ENCODE peak calls at places on chromosomes 5 and 9, in nine cellular contexts. One of them, this sample, is unnamed.

GRCh38 chr5:14134086-14134485 is 9.1 kb upstream of the TRIO start:
- DNase-seq in GM20000: no peak
- DNase-seq in GM12878: no peak
- DNase-seq in prostate gland: no peak
- DNase-seq in NB4: no peak
- DNase-seq in MCF 10A: no peak
- DNase-seq in GM12865: no peak
- DNase-seq in WERI-Rb-1: no peak
- DNase-seq in fibroblast of the aortic adventitia: no peak
- DNase-seq in this sample: no peak

GRCh38 chr9:105438136-105438839 is 9.5 kb upstream of the FSD1L start:
- DNase-seq in fibroblast of the aortic adventitia: peak; percentile 56
- DNase-seq in GM12878: no peak
- DNase-seq in GM20000: no peak
- DNase-seq in prostate gland: no peak
- DNase-seq in WERI-Rb-1: no peak
- DNase-seq in NB4: no peak
- DNase-seq in GM12865: no peak
- DNase-seq in MCF 10A: no peak
- DNase-seq in this sample: no peak

GRCh38 chr5:116528519-116529234 is 45.9 kb downstream of the SEMA6A start:
- DNase-seq in prostate gland: no peak
- DNase-seq in GM12878: no peak
- DNase-seq in MCF 10A: no peak
- DNase-seq in GM12865: no peak
- DNase-seq in NB4: no peak
- DNase-seq in WERI-Rb-1: peak; percentile 70
- DNase-seq in GM20000: no peak
- DNase-seq in fibroblast of the aortic adventitia: no peak
- DNase-seq in this sample: no peak

GRCh38 chr9:110081395-110081794 is 126.6 kb downstream of the C9orf152 start:
- DNase-seq in GM12865: peak; percentile 26
- DNase-seq in GM12878: no peak
- DNase-seq in NB4: no peak
- DNase-seq in GM20000: no peak
- DNase-seq in MCF 10A: no peak
- DNase-seq in fibroblast of the aortic adventitia: peak; percentile 67
- DNase-seq in prostate gland: no peak
- DNase-seq in WERI-Rb-1: no peak
- DNase-seq in this sample: no peak

GRCh38 chr9:92988215-92988731 is 41.0 kb downstream of the FGD3 start:
- DNase-seq in GM12878: no peak
- DNase-seq in WERI-Rb-1: no peak
- DNase-seq in GM12865: no peak
- DNase-seq in fibroblast of the aortic adventitia: no peak
- DNase-seq in NB4: no peak
- DNase-seq in prostate gland: no peak
- DNase-seq in MCF 10A: peak; percentile 64
- DNase-seq in GM20000: no peak
- DNase-seq in this sample: no peak

GRCh38 chr9:121884057-121884512 is 209.0 kb downstream of the TTLL11 start:
- DNase-seq in fibroblast of the aortic adventitia: no peak
- DNase-seq in WERI-Rb-1: no peak
- DNase-seq in NB4: no peak
- DNase-seq in prostate gland: no peak
- DNase-seq in GM12878: no peak
- DNase-seq in GM20000: no peak
- DNase-seq in MCF 10A: no peak
- DNase-seq in GM12865: no peak
- DNase-seq in this sample: peak; percentile 33

GRCh38 chr9:95264954-95265615 is 52.4 kb downstream of the FANCC start:
- DNase-seq in GM12865: no peak
- DNase-seq in GM20000: no peak
- DNase-seq in GM12878: no peak
- DNase-seq in WERI-Rb-1: no peak
- DNase-seq in NB4: peak; percentile 20
- DNase-seq in fibroblast of the aortic adventitia: peak; percentile 68
- DNase-seq in MCF 10A: peak; percentile 24
- DNase-seq in prostate gland: no peak
- DNase-seq in this sample: no peak

GRCh38 chr9:128383007-128383753 is 12.0 kb downstream of the URM1 start:
- DNase-seq in fibroblast of the aortic adventitia: no peak
- DNase-seq in GM12878: no peak
- DNase-seq in GM20000: no peak
- DNase-seq in NB4: no peak
- DNase-seq in WERI-Rb-1: peak; percentile 92
- DNase-seq in MCF 10A: no peak
- DNase-seq in GM12865: no peak
- DNase-seq in prostate gland: no peak
- DNase-seq in this sample: peak; percentile 64

GRCh38 chr5:51378778-51379652 is 4.2 kb upstream of the ISL1 start:
- DNase-seq in NB4: no peak
- DNase-seq in WERI-Rb-1: no peak
- DNase-seq in GM12878: no peak
- DNase-seq in MCF 10A: no peak
- DNase-seq in prostate gland: no peak
- DNase-seq in fibroblast of the aortic adventitia: peak; percentile 28
- DNase-seq in GM20000: no peak
- DNase-seq in GM12865: peak; percentile 4
- DNase-seq in this sample: peak; percentile 51

GRCh38 chr5:149474198-149474597 is 77.0 kb downstream of the CSNK1A1 start:
- DNase-seq in prostate gland: peak; percentile 58
- DNase-seq in fibroblast of the aortic adventitia: no peak
- DNase-seq in GM12865: no peak
- DNase-seq in WERI-Rb-1: no peak
- DNase-seq in MCF 10A: peak; percentile 88
- DNase-seq in GM12878: no peak
- DNase-seq in NB4: no peak
- DNase-seq in GM20000: no peak
- DNase-seq in this sample: no peak

GRCh38 chr5:132667309-132667708 is 6.5 kb upstream of the IL4 start:
- DNase-seq in GM20000: no peak
- DNase-seq in prostate gland: no peak
- DNase-seq in MCF 10A: no peak
- DNase-seq in WERI-Rb-1: no peak
- DNase-seq in fibroblast of the aortic adventitia: no peak
- DNase-seq in NB4: no peak
- DNase-seq in GM12865: no peak
- DNase-seq in GM12878: no peak
- DNase-seq in this sample: no peak

GRCh38 chr5:109852371-109853160 is 162.8 kb downstream of the MAN2A1 start:
- DNase-seq in prostate gland: no peak
- DNase-seq in MCF 10A: no peak
- DNase-seq in GM20000: no peak
- DNase-seq in GM12865: no peak
- DNase-seq in NB4: no peak
- DNase-seq in GM12878: no peak
- DNase-seq in fibroblast of the aortic adventitia: peak; percentile 28
- DNase-seq in WERI-Rb-1: no peak
- DNase-seq in this sample: no peak

GRCh38 chr5:88660947-88661869 is 221.8 kb downstream of the MEF2C start:
- DNase-seq in MCF 10A: no peak
- DNase-seq in WERI-Rb-1: peak; percentile 98
- DNase-seq in fibroblast of the aortic adventitia: peak; percentile 70
- DNase-seq in prostate gland: no peak
- DNase-seq in GM20000: peak; percentile 86
- DNase-seq in NB4: peak; percentile 94
- DNase-seq in GM12878: no peak
- DNase-seq in GM12865: peak; percentile 91
- DNase-seq in this sample: peak; percentile 95

GRCh38 chr9:97735070-97735600 is 38.0 kb upstream of the XPA start:
- DNase-seq in WERI-Rb-1: no peak
- DNase-seq in NB4: no peak
- DNase-seq in GM12865: no peak
- DNase-seq in GM12878: no peak
- DNase-seq in prostate gland: no peak
- DNase-seq in GM20000: no peak
- DNase-seq in fibroblast of the aortic adventitia: no peak
- DNase-seq in MCF 10A: no peak
- DNase-seq in this sample: no peak

GRCh38 chr5:139774980-139775654 is 20.5 kb upstream of the PSD2 start:
- DNase-seq in GM12878: no peak
- DNase-seq in GM12865: peak; percentile 73
- DNase-seq in WERI-Rb-1: peak; percentile 88
- DNase-seq in NB4: peak; percentile 76
- DNase-seq in GM20000: peak; percentile 85
- DNase-seq in MCF 10A: peak; percentile 67
- DNase-seq in prostate gland: peak; percentile 40
- DNase-seq in fibroblast of the aortic adventitia: peak; percentile 36
- DNase-seq in this sample: peak; percentile 97

GRCh38 chr9:101977614-101978210 is 239.3 kb upstream of the GRIN3A start:
- DNase-seq in GM12878: no peak
- DNase-seq in GM12865: peak; percentile 15
- DNase-seq in NB4: peak; percentile 13
- DNase-seq in MCF 10A: peak; percentile 45
- DNase-seq in fibroblast of the aortic adventitia: peak; percentile 30
- DNase-seq in prostate gland: no peak
- DNase-seq in WERI-Rb-1: no peak
- DNase-seq in GM20000: no peak
- DNase-seq in this sample: no peak

GRCh38 chr5:171750316-171750788 is 35.3 kb upstream of the SMIM23 start:
- DNase-seq in fibroblast of the aortic adventitia: peak; percentile 64
- DNase-seq in MCF 10A: peak; percentile 86
- DNase-seq in NB4: peak; percentile 42
- DNase-seq in GM12865: no peak
- DNase-seq in prostate gland: no peak
- DNase-seq in WERI-Rb-1: peak; percentile 22
- DNase-seq in GM12878: no peak
- DNase-seq in GM20000: no peak
- DNase-seq in this sample: no peak

GRCh38 chr5:149796025-149796424 is 65.9 kb downstream of the PPARGC1B start:
- DNase-seq in prostate gland: no peak
- DNase-seq in GM12865: no peak
- DNase-seq in MCF 10A: no peak
- DNase-seq in WERI-Rb-1: no peak
- DNase-seq in GM12878: no peak
- DNase-seq in GM20000: no peak
- DNase-seq in NB4: no peak
- DNase-seq in fibroblast of the aortic adventitia: no peak
- DNase-seq in this sample: no peak

GRCh38 chr5:1123418-1124147 is 11.7 kb upstream of the SLC12A7 start:
- DNase-seq in MCF 10A: no peak
- DNase-seq in GM12865: no peak
- DNase-seq in GM20000: no peak
- DNase-seq in fibroblast of the aortic adventitia: no peak
- DNase-seq in prostate gland: no peak
- DNase-seq in WERI-Rb-1: no peak
- DNase-seq in GM12878: no peak
- DNase-seq in NB4: no peak
- DNase-seq in this sample: no peak

GRCh38 chr9:137269231-137269772 is 8.2 kb upstream of the TOR4A start:
- DNase-seq in MCF 10A: peak; percentile 61
- DNase-seq in GM12865: peak; percentile 70
- DNase-seq in GM20000: peak; percentile 74
- DNase-seq in NB4: no peak
- DNase-seq in fibroblast of the aortic adventitia: no peak
- DNase-seq in WERI-Rb-1: no peak
- DNase-seq in prostate gland: peak; percentile 86
- DNase-seq in GM12878: peak; percentile 34
- DNase-seq in this sample: no peak

GRCh38 chr9:107039546-107039945 is 176.6 kb downstream of the ZNF462 start:
- DNase-seq in MCF 10A: peak; percentile 47
- DNase-seq in GM12878: peak; percentile 74
- DNase-seq in prostate gland: no peak
- DNase-seq in GM12865: no peak
- DNase-seq in GM20000: no peak
- DNase-seq in WERI-Rb-1: no peak
- DNase-seq in fibroblast of the aortic adventitia: peak; percentile 17
- DNase-seq in NB4: no peak
- DNase-seq in this sample: no peak

GRCh38 chr5:132190161-132190817 is 37.4 kb downstream of the P4HA2 start:
- DNase-seq in fibroblast of the aortic adventitia: peak; percentile 76
- DNase-seq in prostate gland: peak; percentile 20
- DNase-seq in GM12878: no peak
- DNase-seq in GM12865: peak; percentile 68
- DNase-seq in NB4: peak; percentile 80
- DNase-seq in WERI-Rb-1: peak; percentile 44
- DNase-seq in MCF 10A: peak; percentile 85
- DNase-seq in GM20000: peak; percentile 55
- DNase-seq in this sample: no peak

GRCh38 chr9:91004484-91004883 is 202.9 kb downstream of the SYK start:
- DNase-seq in prostate gland: no peak
- DNase-seq in MCF 10A: no peak
- DNase-seq in GM20000: no peak
- DNase-seq in GM12865: no peak
- DNase-seq in fibroblast of the aortic adventitia: no peak
- DNase-seq in NB4: no peak
- DNase-seq in GM12878: no peak
- DNase-seq in WERI-Rb-1: no peak
- DNase-seq in this sample: no peak
- TF ChIP-seq CTCF in prostate gland: no peak
- TF ChIP-seq CTCF in MCF 10A: no peak
- TF ChIP-seq CTCF in GM20000: no peak
- TF ChIP-seq CTCF in GM12865: no peak
- TF ChIP-seq CTCF in fibroblast of the aortic adventitia: peak; percentile 21
- TF ChIP-seq CTCF in NB4: no peak
- TF ChIP-seq CTCF in GM12878: no peak
- TF ChIP-seq CTCF in WERI-Rb-1: no peak
- TF ChIP-seq CTCF in this sample: no peak

GRCh38 chr9:34375901-34376595 is 650 bp downstream of the MYORG start:
- DNase-seq in MCF 10A: peak; percentile 61
- DNase-seq in fibroblast of the aortic adventitia: peak; percentile 6
- DNase-seq in GM12878: no peak
- DNase-seq in GM12865: peak; percentile 70
- DNase-seq in WERI-Rb-1: peak; percentile 80
- DNase-seq in prostate gland: no peak
- DNase-seq in GM20000: peak; percentile 75
- DNase-seq in NB4: peak; percentile 61
- DNase-seq in this sample: peak; percentile 67
- TF ChIP-seq CTCF in MCF 10A: no peak
- TF ChIP-seq CTCF in fibroblast of the aortic adventitia: no peak
- TF ChIP-seq CTCF in GM12878: no peak
- TF ChIP-seq CTCF in GM12865: peak; percentile 30
- TF ChIP-seq CTCF in WERI-Rb-1: peak; percentile 63
- TF ChIP-seq CTCF in prostate gland: no peak
- TF ChIP-seq CTCF in GM20000: no peak
- TF ChIP-seq CTCF in NB4: peak; percentile 37
- TF ChIP-seq CTCF in this sample: peak; percentile 15

DNA sequence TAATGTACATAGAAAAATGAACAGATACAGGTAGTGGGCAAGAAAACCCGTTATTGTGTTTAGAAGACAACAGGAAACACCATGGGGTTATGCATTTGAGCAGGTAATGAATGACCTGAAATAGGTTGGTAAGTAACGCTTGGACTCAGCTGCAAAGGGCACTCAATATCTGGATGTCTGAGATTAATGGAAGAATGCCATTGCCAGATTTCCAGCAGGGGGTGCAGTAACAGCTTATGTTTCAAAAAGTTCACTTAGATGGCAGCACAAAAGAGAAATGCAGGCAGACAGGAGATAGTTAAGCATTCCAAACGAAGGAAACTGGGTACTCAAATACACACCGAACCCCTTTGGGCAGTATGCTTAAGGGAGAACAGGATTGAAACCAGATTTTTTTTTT is 285.5 kb upstream of the VLDLR start:
- DNase-seq in WERI-Rb-1: no peak
- DNase-seq in fibroblast of the aortic adventitia: peak; percentile 22
- DNase-seq in prostate gland: no peak
- DNase-seq in GM20000: no peak
- DNase-seq in NB4: peak; percentile 20
- DNase-seq in GM12878: no peak
- DNase-seq in GM12865: peak; percentile 32
- DNase-seq in MCF 10A: no peak
- DNase-seq in this sample: no peak
- TF ChIP-seq CTCF in WERI-Rb-1: no peak
- TF ChIP-seq CTCF in fibroblast of the aortic adventitia: no peak
- TF ChIP-seq CTCF in prostate gland: no peak
- TF ChIP-seq CTCF in GM20000: peak; percentile 19
- TF ChIP-seq CTCF in NB4: peak; percentile 31
- TF ChIP-seq CTCF in GM12878: peak; percentile 12
- TF ChIP-seq CTCF in GM12865: peak; percentile 29
- TF ChIP-seq CTCF in MCF 10A: no peak
- TF ChIP-seq CTCF in this sample: peak; percentile 12

GRCh38 chr5:33588654-33589372 is 148.0 kb downstream of the TARS1 start:
- DNase-seq in MCF 10A: peak; percentile 26
- DNase-seq in GM12878: no peak
- DNase-seq in NB4: peak; percentile 55
- DNase-seq in prostate gland: no peak
- DNase-seq in fibroblast of the aortic adventitia: no peak
- DNase-seq in GM12865: peak; percentile 73
- DNase-seq in WERI-Rb-1: peak; percentile 67
- DNase-seq in GM20000: peak; percentile 21
- DNase-seq in this sample: peak; percentile 56
- TF ChIP-seq CTCF in MCF 10A: peak; percentile 16
- TF ChIP-seq CTCF in GM12878: peak; percentile 53
- TF ChIP-seq CTCF in NB4: peak; percentile 88
- TF ChIP-seq CTCF in prostate gland: no peak
- TF ChIP-seq CTCF in fibroblast of the aortic adventitia: peak; percentile 27
- TF ChIP-seq CTCF in GM12865: peak; percentile 76
- TF ChIP-seq CTCF in WERI-Rb-1: peak; percentile 89
- TF ChIP-seq CTCF in GM20000: peak; percentile 64
- TF ChIP-seq CTCF in this sample: peak; percentile 59

This sample was measured in glutamatergic neuron.